ENCODE peak calls at places on chromosome 22, in six cellular contexts. One of them, this sample, is unnamed.

GRCh38 chr22:26568207-26568706 is 21.7 kb downstream of the TPST2 start:
- DNase-seq in OCI-LY7: no peak
- DNase-seq in left ventricle myocardium inferior: no peak
- DNase-seq in AG04450: no peak
- DNase-seq in foreskin fibroblast: no peak
- DNase-seq in Calu3: no peak
- DNase-seq in this sample: no peak

GRCh38 chr22:22748297-22748743 is 103.9 kb downstream of the GGTLC2 start:
- DNase-seq in AG04450: peak; percentile 8
- DNase-seq in foreskin fibroblast: peak; percentile 78
- DNase-seq in left ventricle myocardium inferior: no peak
- DNase-seq in OCI-LY7: peak; percentile 61
- DNase-seq in Calu3: peak; percentile 68
- DNase-seq in this sample: peak; percentile 14

GRCh38 chr22:36808611-36809344 is 8.1 kb downstream of the PVALB start:
- DNase-seq in Calu3: no peak
- DNase-seq in OCI-LY7: no peak
- DNase-seq in AG04450: no peak
- DNase-seq in foreskin fibroblast: no peak
- DNase-seq in left ventricle myocardium inferior: no peak
- DNase-seq in this sample: no peak

GRCh38 chr22:47626428-47627390 is 864.3 kb downstream of the TBC1D22A start:
- DNase-seq in left ventricle myocardium inferior: no peak
- DNase-seq in foreskin fibroblast: no peak
- DNase-seq in OCI-LY7: peak; percentile 34
- DNase-seq in AG04450: no peak
- DNase-seq in Calu3: no peak
- DNase-seq in this sample: no peak

GRCh38 chr22:32354360-32355351 is 3.0 kb upstream of the RFPL3 start:
- DNase-seq in Calu3: no peak
- DNase-seq in left ventricle myocardium inferior: no peak
- DNase-seq in AG04450: peak; percentile 2
- DNase-seq in OCI-LY7: peak; percentile 1
- DNase-seq in foreskin fibroblast: peak; percentile 30
- DNase-seq in this sample: no peak

GRCh38 chr22:48477031-48477721 is 1350.5 kb downstream of the BRD1 start:
- DNase-seq in left ventricle myocardium inferior: peak; percentile 59
- DNase-seq in AG04450: no peak
- DNase-seq in foreskin fibroblast: no peak
- DNase-seq in OCI-LY7: no peak
- DNase-seq in Calu3: no peak
- DNase-seq in this sample: no peak

GRCh38 chr22:25582946-25583345 is 18.5 kb downstream of the GRK3 start:
- DNase-seq in Calu3: no peak
- DNase-seq in left ventricle myocardium inferior: no peak
- DNase-seq in OCI-LY7: no peak
- DNase-seq in foreskin fibroblast: peak; percentile 70
- DNase-seq in AG04450: peak; percentile 6
- DNase-seq in this sample: no peak

GRCh38 chr22:26592368-26593015 is 2.6 kb upstream of the TPST2 start:
- DNase-seq in AG04450: no peak
- DNase-seq in Calu3: no peak
- DNase-seq in left ventricle myocardium inferior: no peak
- DNase-seq in foreskin fibroblast: no peak
- DNase-seq in OCI-LY7: peak; percentile 80
- DNase-seq in this sample: no peak

GRCh38 chr22:23103199-23103954 is 33.1 kb downstream of the GNAZ start:
- DNase-seq in AG04450: no peak
- DNase-seq in left ventricle myocardium inferior: no peak
- DNase-seq in foreskin fibroblast: no peak
- DNase-seq in OCI-LY7: no peak
- DNase-seq in Calu3: no peak
- DNase-seq in this sample: no peak

GRCh38 chr22:21933899-21934298 is 18.7 kb downstream of the PPM1F start:
- DNase-seq in AG04450: no peak
- DNase-seq in Calu3: no peak
- DNase-seq in left ventricle myocardium inferior: no peak
- DNase-seq in OCI-LY7: no peak
- DNase-seq in foreskin fibroblast: no peak
- DNase-seq in this sample: no peak

GRCh38 chr22:17159504-17159951 is 451 bp upstream of the HDHD5 start:
- DNase-seq in Calu3: peak; percentile 54
- DNase-seq in OCI-LY7: no peak
- DNase-seq in left ventricle myocardium inferior: peak; percentile 43
- DNase-seq in AG04450: no peak
- DNase-seq in foreskin fibroblast: peak; percentile 73
- DNase-seq in this sample: no peak

GRCh38 chr22:23144926-23145906 is at the start of gene RAB36:
- DNase-seq in foreskin fibroblast: peak; percentile 100
- DNase-seq in OCI-LY7: peak; percentile 75
- DNase-seq in Calu3: peak; percentile 98
- DNase-seq in left ventricle myocardium inferior: peak; percentile 95
- DNase-seq in AG04450: peak; percentile 97
- DNase-seq in this sample: peak; percentile 96

GRCh38 chr22:23401111-23401909 is 178.8 kb downstream of the IGLL1 start:
- DNase-seq in left ventricle myocardium inferior: no peak
- DNase-seq in Calu3: no peak
- DNase-seq in AG04450: peak; percentile 36
- DNase-seq in foreskin fibroblast: peak; percentile 81
- DNase-seq in OCI-LY7: no peak
- DNase-seq in this sample: peak; percentile 10

GRCh38 chr22:47296405-47297260 is 534.2 kb downstream of the TBC1D22A start:
- DNase-seq in OCI-LY7: no peak
- DNase-seq in foreskin fibroblast: no peak
- DNase-seq in Calu3: no peak
- DNase-seq in AG04450: no peak
- DNase-seq in left ventricle myocardium inferior: no peak
- DNase-seq in this sample: no peak

GRCh38 chr22:36853407-36854099 is 7.3 kb upstream of the NCF4 start:
- DNase-seq in Calu3: peak; percentile 64
- DNase-seq in left ventricle myocardium inferior: peak; percentile 65
- DNase-seq in AG04450: no peak
- DNase-seq in OCI-LY7: peak; percentile 81
- DNase-seq in foreskin fibroblast: peak; percentile 43
- DNase-seq in this sample: no peak

GRCh38 chr22:18095101-18095805 is 15.4 kb upstream of the TUBA8 start:
- DNase-seq in Calu3: no peak
- DNase-seq in foreskin fibroblast: no peak
- DNase-seq in OCI-LY7: no peak
- DNase-seq in left ventricle myocardium inferior: no peak
- DNase-seq in AG04450: no peak
- DNase-seq in this sample: no peak

GRCh38 chr22:29205598-29206371 is at the start of gene EMID1:
- DNase-seq in AG04450: no peak
- DNase-seq in foreskin fibroblast: peak; percentile 50
- DNase-seq in left ventricle myocardium inferior: peak; percentile 37
- DNase-seq in Calu3: peak; percentile 52
- DNase-seq in OCI-LY7: no peak
- DNase-seq in this sample: no peak
- TF ChIP-seq CTCF in AG04450: peak; percentile 31
- TF ChIP-seq CTCF in foreskin fibroblast: no peak
- TF ChIP-seq CTCF in left ventricle myocardium inferior: peak; percentile 31
- TF ChIP-seq CTCF in Calu3: no peak
- TF ChIP-seq CTCF in OCI-LY7: no peak
- TF ChIP-seq CTCF in this sample: peak; percentile 19

DNA sequence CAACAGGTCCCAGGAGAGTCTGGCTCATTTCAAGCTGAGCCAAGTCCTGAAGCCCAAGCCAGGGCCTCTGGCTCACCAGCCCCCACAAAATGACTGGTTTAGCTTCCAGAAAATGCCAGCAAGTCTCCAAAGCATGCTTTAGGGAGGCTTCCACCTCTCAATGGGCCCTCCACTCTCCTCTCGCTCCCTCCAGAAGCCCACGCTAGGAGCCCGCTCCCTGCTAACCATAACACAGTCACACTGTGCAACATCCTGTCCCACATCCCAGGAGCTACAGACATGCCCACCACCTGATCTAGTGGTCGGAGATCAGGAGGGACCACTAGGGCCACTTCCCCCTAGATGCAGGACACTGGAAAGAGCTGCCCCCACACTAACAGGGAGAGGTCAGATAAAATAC is 6.9 kb downstream of the SULT4A1 start:
- DNase-seq in left ventricle myocardium inferior: no peak
- DNase-seq in AG04450: no peak
- DNase-seq in OCI-LY7: no peak
- DNase-seq in foreskin fibroblast: no peak
- DNase-seq in Calu3: no peak
- DNase-seq in this sample: no peak
- TF ChIP-seq CTCF in left ventricle myocardium inferior: no peak
- TF ChIP-seq CTCF in AG04450: no peak
- TF ChIP-seq CTCF in OCI-LY7: no peak
- TF ChIP-seq CTCF in foreskin fibroblast: no peak
- TF ChIP-seq CTCF in Calu3: no peak
- TF ChIP-seq CTCF in this sample: no peak

DNA sequence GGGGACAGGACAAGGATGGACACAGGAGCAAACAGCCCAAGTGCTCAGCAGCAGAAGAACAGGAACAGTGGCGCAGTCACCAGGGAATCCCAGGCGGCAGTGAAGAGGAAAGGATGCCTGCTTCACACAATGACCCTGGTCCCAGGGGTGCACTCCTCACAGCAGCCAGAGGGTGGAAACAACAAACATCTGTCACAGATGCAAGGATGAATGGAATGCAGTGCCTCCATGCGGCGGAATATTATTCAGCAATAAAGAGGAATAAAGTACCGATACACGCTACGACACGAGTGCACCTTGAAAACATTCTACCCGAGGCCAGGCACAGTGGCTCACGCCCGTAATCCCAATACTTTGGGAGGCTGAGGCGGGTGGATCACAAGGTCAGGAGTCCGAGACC is 12.7 kb downstream of the CSNK1E start:
- DNase-seq in AG04450: no peak
- DNase-seq in left ventricle myocardium inferior: peak; percentile 64
- DNase-seq in foreskin fibroblast: no peak
- DNase-seq in OCI-LY7: no peak
- DNase-seq in Calu3: no peak
- DNase-seq in this sample: no peak
- TF ChIP-seq CTCF in AG04450: peak; percentile 2
- TF ChIP-seq CTCF in left ventricle myocardium inferior: peak; percentile 57
- TF ChIP-seq CTCF in foreskin fibroblast: no peak
- TF ChIP-seq CTCF in OCI-LY7: no peak
- TF ChIP-seq CTCF in Calu3: no peak
- TF ChIP-seq CTCF in this sample: no peak

DNA sequence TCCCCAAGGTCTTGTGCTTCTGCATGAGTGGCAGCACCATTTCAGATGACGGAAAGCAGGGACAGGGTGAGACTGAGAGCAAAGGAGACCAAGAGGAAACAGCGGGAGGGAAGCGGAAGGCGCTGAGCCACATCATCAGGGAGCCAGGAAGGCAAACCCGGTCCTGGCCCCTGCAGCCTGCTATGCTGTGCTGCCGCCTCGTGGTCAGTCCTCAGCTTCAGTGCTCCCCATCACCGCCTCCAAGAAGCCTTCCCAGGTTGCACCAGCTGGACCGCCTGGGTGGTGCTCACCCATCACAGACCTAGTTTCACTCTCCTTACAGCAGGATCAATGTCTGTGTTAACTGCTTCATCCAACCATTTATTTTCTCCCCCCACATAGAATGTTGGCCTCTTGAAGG is 73.0 kb upstream of the PHF21B start:
- DNase-seq in OCI-LY7: no peak
- DNase-seq in Calu3: peak; percentile 48
- DNase-seq in left ventricle myocardium inferior: no peak
- DNase-seq in AG04450: no peak
- DNase-seq in foreskin fibroblast: peak; percentile 26
- DNase-seq in this sample: no peak
- TF ChIP-seq CTCF in OCI-LY7: peak; percentile 32
- TF ChIP-seq CTCF in Calu3: no peak
- TF ChIP-seq CTCF in left ventricle myocardium inferior: peak; percentile 15
- TF ChIP-seq CTCF in AG04450: peak; percentile 45
- TF ChIP-seq CTCF in foreskin fibroblast: peak; percentile 25
- TF ChIP-seq CTCF in this sample: no peak

GRCh38 chr22:19855504-19856409 is 1.1 kb upstream of the GNB1L start:
- DNase-seq in Calu3: peak; percentile 49
- DNase-seq in left ventricle myocardium inferior: no peak
- DNase-seq in AG04450: no peak
- DNase-seq in foreskin fibroblast: peak; percentile 69
- DNase-seq in OCI-LY7: peak; percentile 84
- DNase-seq in this sample: no peak
- TF ChIP-seq CTCF in Calu3: no peak
- TF ChIP-seq CTCF in left ventricle myocardium inferior: no peak
- TF ChIP-seq CTCF in AG04450: no peak
- TF ChIP-seq CTCF in foreskin fibroblast: no peak
- TF ChIP-seq CTCF in OCI-LY7: no peak
- TF ChIP-seq CTCF in this sample: no peak

GRCh38 chr22:49513358-49513851 is 314.3 kb downstream of the BRD1 start:
- DNase-seq in OCI-LY7: no peak
- DNase-seq in Calu3: no peak
- DNase-seq in foreskin fibroblast: no peak
- DNase-seq in AG04450: no peak
- DNase-seq in left ventricle myocardium inferior: no peak
- DNase-seq in this sample: no peak
- TF ChIP-seq CTCF in OCI-LY7: no peak
- TF ChIP-seq CTCF in Calu3: no peak
- TF ChIP-seq CTCF in foreskin fibroblast: no peak
- TF ChIP-seq CTCF in AG04450: no peak
- TF ChIP-seq CTCF in left ventricle myocardium inferior: no peak
- TF ChIP-seq CTCF in this sample: no peak